ENCODE peak calls at places on chromosomes 11 and 22, in five cellular contexts. W is body of pancreas, X is breast epithelium, H is natural killer cell, O is tibial nerve. G is an unnamed sample.

GRCh38 chr11:134399996-134400395 is 12.0 kb downstream of the B3GAT1 start:
- DNase-seq in O (no peak), H (no peak), X (no peak), W (no peak), G (no peak)

GRCh38 chr11:104668797-104669463 is 229.3 kb downstream of the CASP12 start:
- DNase-seq in H (no peak), X (no peak), W (no peak), O (no peak), G (no peak)

GRCh38 chr22:27588915-27589314 is 212.6 kb downstream of the MN1 start:
- DNase-seq in O (no peak), X (no peak), H (no peak), W (no peak), G (no peak)

GRCh38 chr11:6568191-6568918 is 35.1 kb downstream of the RRP8 start:
- DNase-seq in H (no peak), O (no peak), W (peak), X (no peak), G (no peak)

GRCh38 chr11:64867748-64868462 is 10.5 kb downstream of the EHD1 start:
- DNase-seq in W (no peak), H (no peak), X (no peak), O (no peak), G (no peak)

GRCh38 chr11:112694813-112695212 is 266.4 kb upstream of the NCAM1 start:
- DNase-seq in W (no peak), X (no peak), O (no peak), H (no peak), G (no peak)

GRCh38 chr22:20244744-20245576 is 23.2 kb downstream of the RTN4R start:
- DNase-seq in H (peak), O (no peak), W (no peak), X (no peak), G (no peak)

GRCh38 chr22:16806401-16806800 is 18.8 kb downstream of the XKR3 start:
- DNase-seq in H (no peak), O (no peak), X (no peak), W (no peak), G (no peak)

GRCh38 chr11:81071641-81072040 is 1630.8 kb upstream of the TENM4 start:
- DNase-seq in O (no peak), H (no peak), X (no peak), W (no peak), G (no peak)

GRCh38 chr11:34512810-34513673 is 552 bp downstream of the ELF5 start:
- DNase-seq in W (peak), O (no peak), X (peak), H (peak), G (no peak)

GRCh38 chr11:119474682-119475596 is 52.0 kb upstream of the THY1 start:
- DNase-seq in H (peak), X (peak), O (peak), W (peak), G (no peak)

GRCh38 chr22:47966316-47966715 is 1203.9 kb downstream of the TBC1D22A start:
- DNase-seq in H (no peak), X (no peak), W (no peak), O (no peak), G (no peak)

GRCh38 chr22:44630826-44631225 is 71.2 kb upstream of the PRR5 start:
- DNase-seq in W (no peak), O (no peak), X (no peak), H (no peak), G (no peak)

DNA sequence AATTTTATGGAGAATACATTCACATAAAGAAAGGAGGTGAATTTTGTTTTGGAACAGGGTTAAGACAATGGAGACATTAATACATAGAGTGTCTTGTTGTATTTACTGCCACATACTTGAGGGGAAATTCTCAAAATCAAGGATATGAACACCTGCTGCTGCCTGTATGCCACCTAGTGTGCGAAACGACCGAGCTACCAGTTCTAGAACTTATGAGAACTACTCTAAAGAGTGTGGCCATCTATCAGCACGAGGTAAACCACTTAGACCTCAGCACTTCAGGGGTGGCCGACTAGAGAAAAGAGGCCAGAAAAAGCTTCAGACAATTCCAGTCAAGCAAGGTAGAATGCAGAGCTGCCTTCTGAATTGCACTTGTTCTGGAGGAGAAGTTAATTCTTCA is 1.5 kb upstream of the AGBL2 start:
- DNase-seq in W (no peak), O (no peak), H (no peak), X (no peak), G (no peak)
- TF ChIP-seq CTCF in W (no peak), O (no peak), H (no peak), X (no peak), G (no peak)

GRCh38 chr11:126990716-126991480 is 9.7 kb downstream of the KIRREL3 start:
- DNase-seq in O (no peak), X (no peak), H (no peak), W (no peak), G (no peak)
- TF ChIP-seq CTCF in O (no peak), X (no peak), H (peak), W (no peak), G (peak)

GRCh38 chr11:36149538-36150242 is 139.5 kb downstream of the COMMD9 start:
- DNase-seq in X (peak), H (no peak), O (no peak), W (peak), G (no peak)
- TF ChIP-seq CTCF in X (peak), H (no peak), O (no peak), W (peak), G (peak)

GRCh38 chr11:2837096-2837601 is 48.4 kb downstream of the CDKN1C start:
- DNase-seq in W (peak), O (peak), X (peak), H (no peak), G (no peak)
- TF ChIP-seq CTCF in W (peak), O (peak), X (no peak), H (no peak), G (peak)

GRCh38 chr11:127381247-127381646 is 380.7 kb upstream of the KIRREL3 start:
- DNase-seq in H (no peak), O (no peak), X (no peak), W (no peak), G (no peak)
- TF ChIP-seq CTCF in H (no peak), O (no peak), X (no peak), W (no peak), G (no peak)

GRCh38 chr11:66850588-66851250 is 6.1 kb upstream of the LRFN4 start:
- DNase-seq in O (no peak), H (no peak), X (no peak), W (no peak), G (no peak)

GRCh38 chr11:66848671-66849500 is 5.6 kb downstream of the RCE1 start:
- DNase-seq in W (peak), O (no peak), X (no peak), H (no peak), G (no peak)

GRCh38 chr11:66851251-66851620 is 5.6 kb upstream of the LRFN4 start:
- DNase-seq in X (no peak), O (no peak), H (no peak), W (no peak), G (no peak)

GRCh38 chr11:66849501-66850234 is 6.4 kb downstream of the RCE1 start:
- DNase-seq in H (no peak), W (no peak), X (no peak), O (no peak), G (no peak)

GRCh38 chr11:66850235-66850587 is 6.7 kb upstream of the LRFN4 start:
- DNase-seq in W (no peak), O (no peak), X (no peak), H (no peak), G (no peak)
- TF ChIP-seq CTCF in W (no peak), O (no peak), X (no peak), H (no peak), G (no peak)

GRCh38 chr11:121478226-121478894 is 25.6 kb upstream of the SORL1-AS1 start:
- DNase-seq in O (no peak), W (peak), H (no peak), X (no peak), G (no peak)
- TF ChIP-seq CTCF in O (no peak), W (no peak), H (no peak), X (no peak), G (no peak)

DNA sequence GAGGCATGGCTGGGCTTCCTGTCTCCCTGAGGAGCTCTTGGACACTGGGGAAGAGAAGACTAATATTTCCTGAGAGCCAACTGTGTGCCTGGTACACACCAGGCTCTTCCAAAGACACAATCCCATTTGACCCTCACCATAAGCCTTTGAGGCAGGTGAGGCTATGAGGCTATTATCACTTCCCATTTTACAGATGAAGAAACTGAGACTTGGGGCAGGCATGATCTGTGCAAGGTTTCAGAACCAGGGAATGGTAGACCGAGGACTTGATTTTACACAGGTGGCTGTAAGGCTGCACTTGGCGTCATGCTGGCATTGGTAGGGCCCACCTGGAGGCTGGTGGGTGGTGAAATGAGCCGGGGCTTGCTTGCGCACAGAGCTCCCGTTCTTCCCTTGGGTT is 90.8 kb downstream of the LRRC32 start:
- DNase-seq in H (no peak), O (no peak), W (no peak), X (no peak), G (no peak)
- TF ChIP-seq CTCF in H (no peak), O (no peak), W (no peak), X (no peak), G (no peak)

GRCh38 chr22:32395107-32395506 is 16.9 kb downstream of the RTCB start:
- DNase-seq in W (no peak), X (no peak), O (no peak), H (no peak), G (no peak)
- TF ChIP-seq CTCF in W (no peak), X (no peak), O (no peak), H (no peak), G (no peak)